ENCODE peak calls at places on chromosomes 13 and 19, in eight cellular contexts. J is left ventricle myocardium inferior, S is dorsolateral prefrontal cortex, V is uterus, K is sigmoid colon, E is brain microvascular endothelial cell, M is tibial nerve, P is pancreas. I is an unnamed sample.
A peak's percentile ranks its signal among the peaks of the same experiment; 100 is the strongest.

GRCh38 chr13:102948006-102948405 is 102.2 kb downstream of the ERCC5 start:
- DNase-seq in J (no peak), S (peak; percentile 64), V (no peak), K (no peak), E (no peak), M (no peak), P (no peak), I (no peak)

GRCh38 chr13:99269627-99270252 is 11.6 kb upstream of the GPR18 start:
- DNase-seq in J (no peak), S (no peak), V (no peak), K (no peak), E (peak; percentile 47), M (no peak), P (no peak), I (no peak)

GRCh38 chr19:17703823-17704463 is 15.3 kb upstream of the MAP1S start:
- DNase-seq in J (no peak), S (peak; percentile 62), V (no peak), K (no peak), E (peak; percentile 36), M (peak; percentile 35), P (peak; percentile 53), I (no peak)

GRCh38 chr19:39498262-39499081 is at the start of gene DLL3:
- DNase-seq in J (no peak), S (no peak), V (no peak), K (no peak), E (peak; percentile 7), M (no peak), P (no peak), I (no peak)

GRCh38 chr19:17214531-17215124 is 529 bp upstream of the USE1 start:
- DNase-seq in J (no peak), S (no peak), V (no peak), K (no peak), E (no peak), M (no peak), P (no peak), I (no peak)

GRCh38 chr19:36488816-36489138 is 584 bp downstream of the ZNF566 start:
- DNase-seq in J (no peak), S (peak; percentile 15), V (no peak), K (no peak), E (peak; percentile 3), M (no peak), P (no peak), I (no peak)

GRCh38 chr13:67023088-67023893 is 206.8 kb downstream of the PCDH9 start:
- DNase-seq in J (no peak), S (no peak), V (no peak), K (no peak), E (peak; percentile 89), M (no peak), P (no peak), I (no peak)

GRCh38 chr19:11685676-11686650 is 52.8 kb downstream of the ZNF823 start:
- DNase-seq in J (no peak), S (no peak), V (no peak), K (no peak), E (no peak), M (no peak), P (no peak), I (no peak)

GRCh38 chr19:31548941-31549340 is 199.7 kb upstream of the TSHZ3 start:
- DNase-seq in J (peak; percentile 18), S (no peak), V (no peak), K (peak; percentile 27), E (peak; percentile 2), M (no peak), P (no peak), I (no peak)

GRCh38 chr13:38868399-38868798 is 122.2 kb downstream of the STOML3 start:
- DNase-seq in J (no peak), S (no peak), V (no peak), K (no peak), E (no peak), M (no peak), P (no peak), I (no peak)

GRCh38 chr19:5268801-5269200 is 71.8 kb downstream of the PTPRS start:
- DNase-seq in J (no peak), S (no peak), V (no peak), K (no peak), E (no peak), M (no peak), P (no peak), I (no peak)

GRCh38 chr13:26425439-26426358 is 131.8 kb upstream of the WASF3 start:
- DNase-seq in J (no peak), S (no peak), V (peak; percentile 29), K (peak; percentile 72), E (peak; percentile 32), M (no peak), P (no peak), I (no peak)

DNA sequence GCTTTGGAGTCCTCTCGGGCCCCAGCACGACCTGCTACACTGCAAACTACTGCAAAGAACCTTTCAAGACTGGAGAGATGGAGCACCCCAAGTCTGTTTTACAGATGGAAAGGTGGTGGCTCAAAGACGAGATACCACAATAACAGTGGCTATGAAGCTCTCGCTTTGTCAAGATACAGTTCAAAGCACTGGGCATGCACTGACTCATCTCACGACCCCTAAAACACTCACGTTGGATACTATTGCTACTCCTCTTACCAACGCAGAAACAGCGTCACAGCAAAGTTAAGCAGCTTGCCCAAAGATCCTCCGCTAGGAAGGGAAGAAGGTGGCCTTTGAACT is 24.0 kb upstream of the LAIR1 start:
- DNase-seq in J (no peak), S (no peak), V (no peak), K (no peak), E (no peak), M (no peak), P (no peak), I (no peak)
- H3K27ac ChIP-seq in J (no peak overlapping the region), S (no peak overlapping the region), V (no peak overlapping the region), K (peak overlapping the region; percentile 42), E (no peak overlapping the region), M (no peak overlapping the region), P (no peak overlapping the region), I (no peak overlapping the region)

GRCh38 chr19:55220525-55220924 is 8.0 kb downstream of the TMEM86B start:
- DNase-seq in J (no peak), S (no peak), V (no peak), K (no peak), E (no peak), M (no peak), P (no peak), I (no peak)

GRCh38 chr19:55213547-55213946 is 4.2 kb upstream of the PTPRH start:
- DNase-seq in J (no peak), S (no peak), V (no peak), K (no peak), E (no peak), M (no peak), P (no peak), I (no peak)

GRCh38 chr19:55212447-55212846 is 3.1 kb upstream of the PTPRH start:
- DNase-seq in J (no peak), S (no peak), V (no peak), K (no peak), E (no peak), M (no peak), P (no peak), I (no peak)

DNA sequence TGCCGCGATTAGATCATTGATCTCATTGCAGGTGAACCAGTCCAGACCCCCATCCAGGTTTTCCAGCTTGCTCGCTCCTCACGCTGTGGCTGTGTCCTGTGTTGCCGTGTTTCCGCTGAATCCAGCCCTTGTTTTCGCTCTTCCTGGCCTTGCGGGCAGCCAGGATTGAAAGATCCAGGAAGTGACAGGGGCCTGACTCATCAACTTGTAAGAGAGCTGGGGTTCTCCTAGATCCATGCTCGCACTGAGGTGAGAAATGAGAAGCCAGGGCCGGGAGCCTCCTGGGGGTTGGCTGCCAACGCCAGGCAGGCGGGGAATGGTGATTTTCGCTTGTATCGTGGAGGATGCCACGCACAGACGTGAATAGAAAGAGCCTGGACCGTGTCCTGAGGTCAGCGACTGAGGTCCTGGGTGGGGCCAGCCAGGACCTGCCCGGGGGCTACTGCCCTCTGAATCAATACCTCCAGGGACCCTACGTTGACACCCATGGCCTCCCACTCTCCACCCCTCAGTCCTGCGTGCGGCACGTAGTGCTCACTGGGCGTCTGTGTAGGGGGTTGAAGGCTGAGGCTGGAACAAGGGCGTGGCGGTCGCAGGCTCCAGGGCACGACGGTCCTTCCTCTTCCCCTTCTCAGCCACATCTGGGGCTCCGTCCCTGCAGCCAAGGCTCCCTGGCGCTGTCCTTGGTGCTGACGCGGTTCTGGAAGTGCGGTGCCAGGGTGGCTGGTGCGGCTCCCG is 7.3 kb upstream of the PTPRH start:
- DNase-seq in J (peak; percentile 81), S (peak; percentile 85), V (peak; percentile 47), K (peak; percentile 78), E (peak; percentile 99), M (peak; percentile 43), P (peak; percentile 81), I (peak; percentile 93)
- H3K27ac ChIP-seq in J (peak overlapping the region; percentile 71), S (peak overlapping the region; percentile 81), V (no peak overlapping the region), K (no peak overlapping the region), E (peak overlapping the region; percentile 47), M (no peak overlapping the region), P (no peak overlapping the region), I (no peak overlapping the region)

GRCh38 chr13:44317752-44318550 is 55.7 kb upstream of the SERP2 start:
- DNase-seq in J (no peak), S (no peak), V (no peak), K (no peak), E (no peak), M (no peak), P (no peak), I (no peak)
- H3K27ac ChIP-seq in J (no peak overlapping the region), S (peak overlapping the region; percentile 16), V (no peak overlapping the region), K (peak overlapping the region; percentile 77), E (no peak overlapping the region), M (no peak overlapping the region), P (no peak overlapping the region), I (no peak overlapping the region)

GRCh38 chr19:41478875-41479756 is 36.2 kb downstream of the ERICH4 start:
- DNase-seq in J (no peak), S (no peak), V (no peak), K (no peak), E (no peak), M (no peak), P (no peak), I (no peak)
- H3K27ac ChIP-seq in J (peak overlapping the region; percentile 85), S (no peak overlapping the region), V (peak overlapping the region; percentile 71), K (peak overlapping the region; percentile 15), E (no peak overlapping the region), M (peak overlapping the region; percentile 10), P (no peak overlapping the region), I (no peak overlapping the region)

I was measured in iPS DF 6.9.